ENCODE peak calls at places on chromosomes 5 and 9, in eight cellular contexts. One of them, this sample, is unnamed.

GRCh38 chr9:98506422-98507054 is 202.2 kb downstream of the GABBR2 start:
- DNase-seq in A549: no peak
- DNase-seq in GM23338: no peak
- DNase-seq in upper lobe of right lung: no peak
- DNase-seq in SJCRH30: no peak
- DNase-seq in CD4-positive, CD25-positive, alpha-beta regulatory T cell: no peak
- DNase-seq in mucosa of descending colon: no peak
- DNase-seq in colonic mucosa: peak; percentile 10
- DNase-seq in this sample: no peak

GRCh38 chr5:110727025-110727314 is 499 bp upstream of the TMEM232 start:
- DNase-seq in SJCRH30: no peak
- DNase-seq in A549: no peak
- DNase-seq in colonic mucosa: no peak
- DNase-seq in CD4-positive, CD25-positive, alpha-beta regulatory T cell: no peak
- DNase-seq in upper lobe of right lung: no peak
- DNase-seq in GM23338: peak; percentile 37
- DNase-seq in mucosa of descending colon: no peak
- DNase-seq in this sample: no peak

GRCh38 chr5:15902050-15902449 is 277.5 kb downstream of the MARCHF11 start:
- DNase-seq in upper lobe of right lung: no peak
- DNase-seq in GM23338: no peak
- DNase-seq in CD4-positive, CD25-positive, alpha-beta regulatory T cell: no peak
- DNase-seq in colonic mucosa: no peak
- DNase-seq in mucosa of descending colon: peak; percentile 9
- DNase-seq in A549: no peak
- DNase-seq in SJCRH30: no peak
- DNase-seq in this sample: no peak

GRCh38 chr9:88741335-88741734 is 206.4 kb downstream of the NXNL2 start:
- DNase-seq in CD4-positive, CD25-positive, alpha-beta regulatory T cell: no peak
- DNase-seq in mucosa of descending colon: no peak
- DNase-seq in upper lobe of right lung: no peak
- DNase-seq in A549: no peak
- DNase-seq in GM23338: peak; percentile 63
- DNase-seq in colonic mucosa: no peak
- DNase-seq in SJCRH30: peak; percentile 63
- DNase-seq in this sample: no peak

GRCh38 chr9:133726401-133727276 is 11.5 kb downstream of the SARDH start:
- DNase-seq in GM23338: peak; percentile 70
- DNase-seq in mucosa of descending colon: peak; percentile 74
- DNase-seq in A549: peak; percentile 78
- DNase-seq in colonic mucosa: peak; percentile 46
- DNase-seq in upper lobe of right lung: peak; percentile 39
- DNase-seq in CD4-positive, CD25-positive, alpha-beta regulatory T cell: peak; percentile 44
- DNase-seq in SJCRH30: peak; percentile 80
- DNase-seq in this sample: peak; percentile 64

GRCh38 chr9:108603141-108603540 is 252.6 kb downstream of the ACTL7B start:
- DNase-seq in upper lobe of right lung: no peak
- DNase-seq in colonic mucosa: no peak
- DNase-seq in SJCRH30: no peak
- DNase-seq in CD4-positive, CD25-positive, alpha-beta regulatory T cell: no peak
- DNase-seq in GM23338: no peak
- DNase-seq in A549: no peak
- DNase-seq in mucosa of descending colon: no peak
- DNase-seq in this sample: no peak

GRCh38 chr9:77935974-77936373 is 95.6 kb downstream of the GNAQ start:
- DNase-seq in A549: no peak
- DNase-seq in SJCRH30: no peak
- DNase-seq in colonic mucosa: no peak
- DNase-seq in upper lobe of right lung: no peak
- DNase-seq in CD4-positive, CD25-positive, alpha-beta regulatory T cell: no peak
- DNase-seq in mucosa of descending colon: no peak
- DNase-seq in GM23338: no peak
- DNase-seq in this sample: no peak

GRCh38 chr9:99181621-99182020 is 40.1 kb downstream of the ALG2 start:
- DNase-seq in CD4-positive, CD25-positive, alpha-beta regulatory T cell: no peak
- DNase-seq in colonic mucosa: no peak
- DNase-seq in mucosa of descending colon: no peak
- DNase-seq in GM23338: no peak
- DNase-seq in upper lobe of right lung: no peak
- DNase-seq in SJCRH30: peak; percentile 43
- DNase-seq in A549: no peak
- DNase-seq in this sample: no peak

DNA sequence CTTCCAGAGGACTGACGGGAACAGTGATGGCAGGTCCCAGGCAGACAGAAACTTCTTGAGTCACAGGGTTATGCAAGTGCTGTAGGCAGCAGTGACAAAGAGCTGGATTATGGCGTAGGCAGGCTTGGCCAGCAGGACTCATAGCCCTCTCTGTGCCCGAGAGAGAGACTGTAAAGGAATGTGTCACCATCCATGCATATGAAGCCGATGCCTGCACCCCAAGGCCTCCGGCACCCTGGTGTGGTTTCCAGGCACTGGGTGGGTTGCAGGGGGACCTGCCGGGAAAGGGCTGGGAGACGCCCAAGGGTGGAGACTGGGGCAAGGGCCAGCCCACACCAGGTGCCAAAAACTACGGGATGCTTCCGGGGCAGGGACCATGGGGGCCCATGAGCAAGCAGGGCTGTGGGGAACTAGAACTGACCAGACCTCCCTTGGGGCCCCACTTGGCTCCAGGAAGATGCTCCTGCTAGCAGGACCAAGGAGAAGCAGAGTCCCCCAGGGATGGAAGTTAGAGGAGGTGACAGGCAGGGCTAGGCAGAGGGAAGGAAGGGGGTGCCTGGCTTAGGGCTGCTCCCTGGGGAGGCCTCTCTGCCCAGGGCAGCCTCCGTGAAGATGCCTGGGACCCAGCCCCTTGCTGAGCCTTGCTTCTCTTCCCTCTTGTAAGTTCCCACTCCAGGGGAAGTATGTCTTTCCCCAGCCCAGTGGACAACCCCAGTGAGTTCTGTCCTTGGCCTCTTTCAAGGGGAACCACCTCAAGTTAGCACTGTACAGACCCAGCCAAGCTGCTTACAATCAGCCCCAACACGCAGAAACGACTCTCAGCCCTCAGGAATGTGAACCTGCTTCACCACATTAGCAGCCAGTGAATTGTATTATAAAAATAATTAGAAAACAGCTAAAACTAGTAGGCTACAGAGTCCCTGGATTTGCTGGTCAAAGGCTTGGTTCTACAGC is 10.5 kb upstream of the IPPK start:
- DNase-seq in GM23338: no peak
- DNase-seq in mucosa of descending colon: no peak
- DNase-seq in A549: no peak
- DNase-seq in CD4-positive, CD25-positive, alpha-beta regulatory T cell: no peak
- DNase-seq in colonic mucosa: no peak
- DNase-seq in upper lobe of right lung: no peak
- DNase-seq in SJCRH30: no peak
- DNase-seq in this sample: no peak
- H3K4me3 ChIP-seq in GM23338: no peak overlapping the region
- H3K4me3 ChIP-seq in mucosa of descending colon: no peak overlapping the region
- H3K4me3 ChIP-seq in A549: no peak overlapping the region
- H3K4me3 ChIP-seq in CD4-positive, CD25-positive, alpha-beta regulatory T cell: no peak overlapping the region
- H3K4me3 ChIP-seq in colonic mucosa: no peak overlapping the region
- H3K4me3 ChIP-seq in upper lobe of right lung: no peak overlapping the region
- H3K4me3 ChIP-seq in SJCRH30: no peak overlapping the region
- H3K4me3 ChIP-seq in this sample: no peak overlapping the region

GRCh38 chr5:172006378-172007152 is at the start of gene FBXW11:
- DNase-seq in mucosa of descending colon: peak; percentile 96
- DNase-seq in upper lobe of right lung: peak; percentile 98
- DNase-seq in A549: peak; percentile 97
- DNase-seq in GM23338: peak; percentile 98
- DNase-seq in CD4-positive, CD25-positive, alpha-beta regulatory T cell: peak; percentile 94
- DNase-seq in colonic mucosa: peak; percentile 96
- DNase-seq in SJCRH30: peak; percentile 98
- DNase-seq in this sample: peak; percentile 92

GRCh38 chr5:172003750-172004149 is 2.7 kb downstream of the FBXW11 start:
- DNase-seq in colonic mucosa: no peak
- DNase-seq in mucosa of descending colon: no peak
- DNase-seq in CD4-positive, CD25-positive, alpha-beta regulatory T cell: no peak
- DNase-seq in SJCRH30: no peak
- DNase-seq in upper lobe of right lung: no peak
- DNase-seq in A549: no peak
- DNase-seq in GM23338: no peak
- DNase-seq in this sample: no peak

GRCh38 chr5:172002840-172003512 is 3.5 kb downstream of the FBXW11 start:
- DNase-seq in upper lobe of right lung: no peak
- DNase-seq in CD4-positive, CD25-positive, alpha-beta regulatory T cell: no peak
- DNase-seq in SJCRH30: no peak
- DNase-seq in mucosa of descending colon: no peak
- DNase-seq in colonic mucosa: no peak
- DNase-seq in A549: no peak
- DNase-seq in GM23338: no peak
- DNase-seq in this sample: no peak

GRCh38 chr5:172005708-172006377 is 595 bp downstream of the FBXW11 start:
- DNase-seq in upper lobe of right lung: peak; percentile 71
- DNase-seq in GM23338: peak; percentile 74
- DNase-seq in mucosa of descending colon: peak; percentile 53
- DNase-seq in CD4-positive, CD25-positive, alpha-beta regulatory T cell: no peak
- DNase-seq in A549: peak; percentile 28
- DNase-seq in SJCRH30: peak; percentile 55
- DNase-seq in colonic mucosa: peak; percentile 50
- DNase-seq in this sample: peak; percentile 18

DNA sequence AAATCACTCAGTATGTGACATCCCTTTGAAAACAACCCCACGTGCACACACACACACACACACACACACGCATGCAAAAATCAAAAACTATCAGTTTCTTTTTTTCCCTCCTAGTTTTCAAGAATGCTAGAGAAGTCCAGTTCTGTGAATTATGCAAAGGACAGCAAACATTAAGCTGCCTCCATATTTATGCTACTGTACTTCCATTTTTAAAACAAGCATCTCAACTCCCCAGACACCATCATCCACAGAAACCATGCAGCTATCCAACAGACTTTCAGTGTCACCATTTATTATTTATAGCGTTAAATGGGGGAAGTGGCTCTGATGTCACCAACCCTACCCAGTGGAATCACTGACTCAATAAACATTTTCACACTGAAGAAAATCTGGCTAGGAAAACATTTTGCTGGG is 1.6 kb downstream of the FBXW11 start:
- DNase-seq in GM23338: no peak
- DNase-seq in mucosa of descending colon: peak; percentile 7
- DNase-seq in CD4-positive, CD25-positive, alpha-beta regulatory T cell: no peak
- DNase-seq in upper lobe of right lung: no peak
- DNase-seq in SJCRH30: peak; percentile 17
- DNase-seq in A549: no peak
- DNase-seq in colonic mucosa: no peak
- DNase-seq in this sample: no peak
- H3K4me3 ChIP-seq in GM23338: peak overlapping the region; percentile 93
- H3K4me3 ChIP-seq in mucosa of descending colon: no peak overlapping the region
- H3K4me3 ChIP-seq in CD4-positive, CD25-positive, alpha-beta regulatory T cell: peak overlapping the region; percentile 89
- H3K4me3 ChIP-seq in upper lobe of right lung: peak overlapping the region; percentile 89
- H3K4me3 ChIP-seq in SJCRH30: peak overlapping the region; percentile 96
- H3K4me3 ChIP-seq in A549: peak overlapping the region; percentile 93
- H3K4me3 ChIP-seq in colonic mucosa: peak overlapping the region; percentile 94
- H3K4me3 ChIP-seq in this sample: peak overlapping the region; percentile 89

GRCh38 chr9:37141015-37141414 is 20.6 kb downstream of the ZCCHC7 start:
- DNase-seq in CD4-positive, CD25-positive, alpha-beta regulatory T cell: no peak
- DNase-seq in A549: no peak
- DNase-seq in upper lobe of right lung: no peak
- DNase-seq in GM23338: peak; percentile 35
- DNase-seq in mucosa of descending colon: no peak
- DNase-seq in SJCRH30: no peak
- DNase-seq in colonic mucosa: no peak
- DNase-seq in this sample: no peak

GRCh38 chr9:37146372-37146771 is 26.0 kb downstream of the ZCCHC7 start:
- DNase-seq in colonic mucosa: no peak
- DNase-seq in CD4-positive, CD25-positive, alpha-beta regulatory T cell: no peak
- DNase-seq in A549: no peak
- DNase-seq in mucosa of descending colon: no peak
- DNase-seq in upper lobe of right lung: no peak
- DNase-seq in SJCRH30: no peak
- DNase-seq in GM23338: no peak
- DNase-seq in this sample: no peak

GRCh38 chr9:37148181-37148580 is 27.8 kb downstream of the ZCCHC7 start:
- DNase-seq in SJCRH30: no peak
- DNase-seq in CD4-positive, CD25-positive, alpha-beta regulatory T cell: no peak
- DNase-seq in upper lobe of right lung: no peak
- DNase-seq in GM23338: no peak
- DNase-seq in mucosa of descending colon: no peak
- DNase-seq in colonic mucosa: no peak
- DNase-seq in A549: no peak
- DNase-seq in this sample: no peak

GRCh38 chr9:37149646-37150308 is 29.4 kb downstream of the ZCCHC7 start:
- DNase-seq in SJCRH30: no peak
- DNase-seq in CD4-positive, CD25-positive, alpha-beta regulatory T cell: no peak
- DNase-seq in colonic mucosa: no peak
- DNase-seq in GM23338: peak; percentile 26
- DNase-seq in mucosa of descending colon: no peak
- DNase-seq in A549: no peak
- DNase-seq in upper lobe of right lung: no peak
- DNase-seq in this sample: no peak

GRCh38 chr9:37144762-37145161 is 24.4 kb downstream of the ZCCHC7 start:
- DNase-seq in SJCRH30: peak; percentile 76
- DNase-seq in CD4-positive, CD25-positive, alpha-beta regulatory T cell: no peak
- DNase-seq in colonic mucosa: no peak
- DNase-seq in upper lobe of right lung: no peak
- DNase-seq in mucosa of descending colon: no peak
- DNase-seq in GM23338: peak; percentile 63
- DNase-seq in A549: no peak
- DNase-seq in this sample: no peak
- H3K4me3 ChIP-seq in SJCRH30: no peak overlapping the region
- H3K4me3 ChIP-seq in CD4-positive, CD25-positive, alpha-beta regulatory T cell: no peak overlapping the region
- H3K4me3 ChIP-seq in colonic mucosa: no peak overlapping the region
- H3K4me3 ChIP-seq in upper lobe of right lung: no peak overlapping the region
- H3K4me3 ChIP-seq in mucosa of descending colon: no peak overlapping the region
- H3K4me3 ChIP-seq in GM23338: no peak overlapping the region
- H3K4me3 ChIP-seq in A549: no peak overlapping the region
- H3K4me3 ChIP-seq in this sample: no peak overlapping the region

GRCh38 chr5:116361979-116362577 is 212.5 kb downstream of the SEMA6A start:
- DNase-seq in colonic mucosa: no peak
- DNase-seq in GM23338: no peak
- DNase-seq in CD4-positive, CD25-positive, alpha-beta regulatory T cell: no peak
- DNase-seq in upper lobe of right lung: no peak
- DNase-seq in mucosa of descending colon: no peak
- DNase-seq in A549: no peak
- DNase-seq in SJCRH30: no peak
- DNase-seq in this sample: no peak
- H3K4me3 ChIP-seq in colonic mucosa: no peak overlapping the region
- H3K4me3 ChIP-seq in GM23338: peak overlapping the region; percentile 62
- H3K4me3 ChIP-seq in CD4-positive, CD25-positive, alpha-beta regulatory T cell: no peak overlapping the region
- H3K4me3 ChIP-seq in upper lobe of right lung: no peak overlapping the region
- H3K4me3 ChIP-seq in mucosa of descending colon: no peak overlapping the region
- H3K4me3 ChIP-seq in A549: no peak overlapping the region
- H3K4me3 ChIP-seq in SJCRH30: no peak overlapping the region
- H3K4me3 ChIP-seq in this sample: no peak overlapping the region

DNA sequence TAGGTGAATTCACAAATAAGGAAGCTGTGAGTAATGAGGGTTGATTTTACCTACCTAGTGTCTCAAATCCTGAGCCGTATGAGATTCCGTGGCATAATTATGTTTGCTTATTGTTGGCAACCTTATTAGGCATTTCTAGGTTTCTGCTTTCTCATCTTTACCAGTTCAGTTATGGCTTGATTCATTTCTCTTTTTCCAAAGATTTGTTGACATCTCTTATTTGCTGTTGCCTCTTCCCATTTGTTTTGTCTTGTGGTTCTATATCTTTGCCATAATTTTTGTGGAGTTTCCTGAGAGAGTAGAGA is 470 bp downstream of the IL31RA start:
- DNase-seq in mucosa of descending colon: no peak
- DNase-seq in upper lobe of right lung: no peak
- DNase-seq in SJCRH30: no peak
- DNase-seq in CD4-positive, CD25-positive, alpha-beta regulatory T cell: no peak
- DNase-seq in colonic mucosa: no peak
- DNase-seq in A549: no peak
- DNase-seq in GM23338: no peak
- DNase-seq in this sample: no peak
- H3K4me3 ChIP-seq in mucosa of descending colon: no peak overlapping the region
- H3K4me3 ChIP-seq in upper lobe of right lung: no peak overlapping the region
- H3K4me3 ChIP-seq in SJCRH30: no peak overlapping the region
- H3K4me3 ChIP-seq in CD4-positive, CD25-positive, alpha-beta regulatory T cell: no peak overlapping the region
- H3K4me3 ChIP-seq in colonic mucosa: no peak overlapping the region
- H3K4me3 ChIP-seq in A549: no peak overlapping the region
- H3K4me3 ChIP-seq in GM23338: no peak overlapping the region
- H3K4me3 ChIP-seq in this sample: no peak overlapping the region